ENCODE peak calls at places on chromosome 17, in five cellular contexts. One of them, this sample, is unnamed.

GRCh38 chr17:78289802-78290363 is 58.5 kb downstream of the TMEM235 start:
- DNase-seq in activated naive CD4-positive, alpha-beta T cell treated with Interleukin-2 at 50 U/mL for 16 hours: peak; percentile 75
- DNase-seq in activated CD8-positive, alpha-beta T cell treated with anti-CD3 and anti-CD28 coated beads, Interleukin-2, amount 10 ng/mL, durations not matched to agents 7 days and 5 days: peak; percentile 82
- DNase-seq in activated CD8-positive, alpha-beta memory T cell treated with anti-CD3 and anti-CD28 coated beads for 1 hour: peak; percentile 47
- DNase-seq in prostate gland: peak; percentile 77
- DNase-seq in this sample: peak; percentile 56

GRCh38 chr17:80082403-80083135 is 18.8 kb upstream of the GAA start:
- DNase-seq in activated naive CD4-positive, alpha-beta T cell treated with Interleukin-2 at 50 U/mL for 16 hours: peak; percentile 59
- DNase-seq in activated CD8-positive, alpha-beta T cell treated with anti-CD3 and anti-CD28 coated beads, Interleukin-2, amount 10 ng/mL, durations not matched to agents 7 days and 5 days: peak; percentile 69
- DNase-seq in activated CD8-positive, alpha-beta memory T cell treated with anti-CD3 and anti-CD28 coated beads for 1 hour: peak; percentile 12
- DNase-seq in prostate gland: peak; percentile 60
- DNase-seq in this sample: no peak

GRCh38 chr17:7035591-7036368 is at the start of gene SLC16A13:
- DNase-seq in activated naive CD4-positive, alpha-beta T cell treated with Interleukin-2 at 50 U/mL for 16 hours: peak; percentile 99
- DNase-seq in activated CD8-positive, alpha-beta T cell treated with anti-CD3 and anti-CD28 coated beads, Interleukin-2, amount 10 ng/mL, durations not matched to agents 7 days and 5 days: peak; percentile 100
- DNase-seq in activated CD8-positive, alpha-beta memory T cell treated with anti-CD3 and anti-CD28 coated beads for 1 hour: peak; percentile 98
- DNase-seq in prostate gland: peak; percentile 99
- DNase-seq in this sample: peak; percentile 90

GRCh38 chr17:6254036-6254435 is 180.9 kb downstream of the AIPL1 start:
- DNase-seq in activated naive CD4-positive, alpha-beta T cell treated with Interleukin-2 at 50 U/mL for 16 hours: no peak
- DNase-seq in activated CD8-positive, alpha-beta T cell treated with anti-CD3 and anti-CD28 coated beads, Interleukin-2, amount 10 ng/mL, durations not matched to agents 7 days and 5 days: no peak
- DNase-seq in activated CD8-positive, alpha-beta memory T cell treated with anti-CD3 and anti-CD28 coated beads for 1 hour: no peak
- DNase-seq in prostate gland: no peak
- DNase-seq in this sample: no peak

GRCh38 chr17:49898547-49899490 is 51.0 kb upstream of the TAC4 start:
- DNase-seq in activated naive CD4-positive, alpha-beta T cell treated with Interleukin-2 at 50 U/mL for 16 hours: no peak
- DNase-seq in activated CD8-positive, alpha-beta T cell treated with anti-CD3 and anti-CD28 coated beads, Interleukin-2, amount 10 ng/mL, durations not matched to agents 7 days and 5 days: no peak
- DNase-seq in activated CD8-positive, alpha-beta memory T cell treated with anti-CD3 and anti-CD28 coated beads for 1 hour: no peak
- DNase-seq in prostate gland: no peak
- DNase-seq in this sample: no peak

GRCh38 chr17:33674685-33675084 is 381.6 kb upstream of the ASIC2 start:
- DNase-seq in activated naive CD4-positive, alpha-beta T cell treated with Interleukin-2 at 50 U/mL for 16 hours: peak; percentile 34
- DNase-seq in activated CD8-positive, alpha-beta T cell treated with anti-CD3 and anti-CD28 coated beads, Interleukin-2, amount 10 ng/mL, durations not matched to agents 7 days and 5 days: peak; percentile 62
- DNase-seq in activated CD8-positive, alpha-beta memory T cell treated with anti-CD3 and anti-CD28 coated beads for 1 hour: no peak
- DNase-seq in prostate gland: peak; percentile 38
- DNase-seq in this sample: peak; percentile 15

GRCh38 chr17:42512733-42513251 is 23.2 kb upstream of the NAGLU start:
- DNase-seq in activated naive CD4-positive, alpha-beta T cell treated with Interleukin-2 at 50 U/mL for 16 hours: no peak
- DNase-seq in activated CD8-positive, alpha-beta T cell treated with anti-CD3 and anti-CD28 coated beads, Interleukin-2, amount 10 ng/mL, durations not matched to agents 7 days and 5 days: no peak
- DNase-seq in activated CD8-positive, alpha-beta memory T cell treated with anti-CD3 and anti-CD28 coated beads for 1 hour: no peak
- DNase-seq in prostate gland: no peak
- DNase-seq in this sample: no peak

GRCh38 chr17:18324140-18325049 is 9.3 kb downstream of the SMCR8 start:
- DNase-seq in activated naive CD4-positive, alpha-beta T cell treated with Interleukin-2 at 50 U/mL for 16 hours: no peak
- DNase-seq in activated CD8-positive, alpha-beta T cell treated with anti-CD3 and anti-CD28 coated beads, Interleukin-2, amount 10 ng/mL, durations not matched to agents 7 days and 5 days: no peak
- DNase-seq in activated CD8-positive, alpha-beta memory T cell treated with anti-CD3 and anti-CD28 coated beads for 1 hour: no peak
- DNase-seq in prostate gland: no peak
- DNase-seq in this sample: no peak

GRCh38 chr17:56948491-56948890 is 12.4 kb downstream of the COIL start:
- DNase-seq in activated naive CD4-positive, alpha-beta T cell treated with Interleukin-2 at 50 U/mL for 16 hours: no peak
- DNase-seq in activated CD8-positive, alpha-beta T cell treated with anti-CD3 and anti-CD28 coated beads, Interleukin-2, amount 10 ng/mL, durations not matched to agents 7 days and 5 days: no peak
- DNase-seq in activated CD8-positive, alpha-beta memory T cell treated with anti-CD3 and anti-CD28 coated beads for 1 hour: no peak
- DNase-seq in prostate gland: no peak
- DNase-seq in this sample: no peak

GRCh38 chr17:50931003-50931878 is 65.1 kb upstream of the TOB1 start:
- DNase-seq in activated naive CD4-positive, alpha-beta T cell treated with Interleukin-2 at 50 U/mL for 16 hours: peak; percentile 50
- DNase-seq in activated CD8-positive, alpha-beta T cell treated with anti-CD3 and anti-CD28 coated beads, Interleukin-2, amount 10 ng/mL, durations not matched to agents 7 days and 5 days: peak; percentile 50
- DNase-seq in activated CD8-positive, alpha-beta memory T cell treated with anti-CD3 and anti-CD28 coated beads for 1 hour: no peak
- DNase-seq in prostate gland: peak; percentile 61
- DNase-seq in this sample: no peak

GRCh38 chr17:74807376-74807775 is 31.2 kb upstream of the NAT9 start:
- DNase-seq in activated naive CD4-positive, alpha-beta T cell treated with Interleukin-2 at 50 U/mL for 16 hours: no peak
- DNase-seq in activated CD8-positive, alpha-beta T cell treated with anti-CD3 and anti-CD28 coated beads, Interleukin-2, amount 10 ng/mL, durations not matched to agents 7 days and 5 days: no peak
- DNase-seq in activated CD8-positive, alpha-beta memory T cell treated with anti-CD3 and anti-CD28 coated beads for 1 hour: no peak
- DNase-seq in prostate gland: no peak
- DNase-seq in this sample: no peak

This sample was measured in LNCaP clone FGC.